ENCODE peak calls at places on chromosomes 16 and 17, in ten cellular contexts. One of them, this sample, is unnamed.

GRCh38 chr17:78395186-78395585 is 16.7 kb downstream of the PGS1 start:
- DNase-seq in stimulated activated CD8-positive, alpha-beta memory T cell treated with anti-CD3 and anti-CD28 coated beads, Interleukin-7, amount 100 ng/mL, for 1 hour: no peak
- DNase-seq in endodermal cell: no peak
- DNase-seq in GM04503: no peak
- DNase-seq in Peyer's patch: no peak
- DNase-seq in KBM-7: no peak
- DNase-seq in AG04449: no peak
- DNase-seq in iPS-NIHi11: no peak
- DNase-seq in breast epithelium: no peak
- DNase-seq in lower lobe of right lung: no peak
- DNase-seq in this sample: no peak

GRCh38 chr17:64020068-64020766 is at the start of gene ICAM2:
- DNase-seq in GM04503: no peak
- DNase-seq in lower lobe of right lung: peak; percentile 81
- DNase-seq in stimulated activated CD8-positive, alpha-beta memory T cell treated with anti-CD3 and anti-CD28 coated beads, Interleukin-7, amount 100 ng/mL, for 1 hour: peak; percentile 79
- DNase-seq in Peyer's patch: peak; percentile 96
- DNase-seq in iPS-NIHi11: no peak
- DNase-seq in breast epithelium: peak; percentile 66
- DNase-seq in AG04449: no peak
- DNase-seq in KBM-7: peak; percentile 93
- DNase-seq in endodermal cell: peak; percentile 56
- DNase-seq in this sample: no peak

GRCh38 chr16:50301626-50302471 is 35.5 kb downstream of the ADCY7 start:
- DNase-seq in breast epithelium: no peak
- DNase-seq in stimulated activated CD8-positive, alpha-beta memory T cell treated with anti-CD3 and anti-CD28 coated beads, Interleukin-7, amount 100 ng/mL, for 1 hour: no peak
- DNase-seq in lower lobe of right lung: peak; percentile 46
- DNase-seq in KBM-7: no peak
- DNase-seq in iPS-NIHi11: peak; percentile 30
- DNase-seq in GM04503: no peak
- DNase-seq in AG04449: peak; percentile 33
- DNase-seq in endodermal cell: peak; percentile 38
- DNase-seq in Peyer's patch: no peak
- DNase-seq in this sample: no peak

GRCh38 chr16:85555549-85556455 is 57.3 kb upstream of the GSE1 start:
- DNase-seq in lower lobe of right lung: peak; percentile 73
- DNase-seq in stimulated activated CD8-positive, alpha-beta memory T cell treated with anti-CD3 and anti-CD28 coated beads, Interleukin-7, amount 100 ng/mL, for 1 hour: no peak
- DNase-seq in AG04449: no peak
- DNase-seq in Peyer's patch: peak; percentile 68
- DNase-seq in endodermal cell: peak; percentile 87
- DNase-seq in breast epithelium: no peak
- DNase-seq in iPS-NIHi11: peak; percentile 75
- DNase-seq in KBM-7: peak; percentile 71
- DNase-seq in GM04503: no peak
- DNase-seq in this sample: no peak

GRCh38 chr17:35774499-35774898 is 13.8 kb downstream of the C17orf50 start:
- DNase-seq in GM04503: no peak
- DNase-seq in Peyer's patch: no peak
- DNase-seq in KBM-7: no peak
- DNase-seq in stimulated activated CD8-positive, alpha-beta memory T cell treated with anti-CD3 and anti-CD28 coated beads, Interleukin-7, amount 100 ng/mL, for 1 hour: no peak
- DNase-seq in iPS-NIHi11: no peak
- DNase-seq in breast epithelium: no peak
- DNase-seq in lower lobe of right lung: peak; percentile 63
- DNase-seq in AG04449: no peak
- DNase-seq in endodermal cell: peak; percentile 60
- DNase-seq in this sample: no peak

GRCh38 chr16:23061669-23062068 is 87.6 kb downstream of the USP31 start:
- DNase-seq in breast epithelium: no peak
- DNase-seq in AG04449: no peak
- DNase-seq in GM04503: no peak
- DNase-seq in iPS-NIHi11: no peak
- DNase-seq in KBM-7: no peak
- DNase-seq in endodermal cell: no peak
- DNase-seq in Peyer's patch: no peak
- DNase-seq in stimulated activated CD8-positive, alpha-beta memory T cell treated with anti-CD3 and anti-CD28 coated beads, Interleukin-7, amount 100 ng/mL, for 1 hour: no peak
- DNase-seq in lower lobe of right lung: no peak
- DNase-seq in this sample: no peak

GRCh38 chr16:80914379-80915078 is 92.2 kb downstream of the CMC2 start:
- DNase-seq in GM04503: no peak
- DNase-seq in endodermal cell: no peak
- DNase-seq in iPS-NIHi11: no peak
- DNase-seq in breast epithelium: no peak
- DNase-seq in stimulated activated CD8-positive, alpha-beta memory T cell treated with anti-CD3 and anti-CD28 coated beads, Interleukin-7, amount 100 ng/mL, for 1 hour: no peak
- DNase-seq in Peyer's patch: no peak
- DNase-seq in lower lobe of right lung: no peak
- DNase-seq in KBM-7: no peak
- DNase-seq in AG04449: no peak
- DNase-seq in this sample: no peak

GRCh38 chr16:48409839-48410610 is 24.8 kb upstream of the SIAH1 start:
- DNase-seq in stimulated activated CD8-positive, alpha-beta memory T cell treated with anti-CD3 and anti-CD28 coated beads, Interleukin-7, amount 100 ng/mL, for 1 hour: no peak
- DNase-seq in GM04503: peak; percentile 47
- DNase-seq in lower lobe of right lung: peak; percentile 49
- DNase-seq in breast epithelium: peak; percentile 24
- DNase-seq in KBM-7: no peak
- DNase-seq in Peyer's patch: no peak
- DNase-seq in iPS-NIHi11: peak; percentile 54
- DNase-seq in AG04449: peak; percentile 63
- DNase-seq in endodermal cell: no peak
- DNase-seq in this sample: no peak

GRCh38 chr16:46688101-46688656 is 799 bp downstream of the VPS35 start:
- DNase-seq in GM04503: no peak
- DNase-seq in iPS-NIHi11: no peak
- DNase-seq in breast epithelium: no peak
- DNase-seq in Peyer's patch: peak; percentile 62
- DNase-seq in AG04449: no peak
- DNase-seq in lower lobe of right lung: peak; percentile 76
- DNase-seq in endodermal cell: no peak
- DNase-seq in KBM-7: peak; percentile 82
- DNase-seq in stimulated activated CD8-positive, alpha-beta memory T cell treated with anti-CD3 and anti-CD28 coated beads, Interleukin-7, amount 100 ng/mL, for 1 hour: no peak
- DNase-seq in this sample: no peak

GRCh38 chr17:64343833-64344637 is 46.6 kb downstream of the PECAM1 start:
- DNase-seq in lower lobe of right lung: peak; percentile 82
- DNase-seq in AG04449: peak; percentile 24
- DNase-seq in stimulated activated CD8-positive, alpha-beta memory T cell treated with anti-CD3 and anti-CD28 coated beads, Interleukin-7, amount 100 ng/mL, for 1 hour: no peak
- DNase-seq in endodermal cell: peak; percentile 63
- DNase-seq in GM04503: peak; percentile 30
- DNase-seq in Peyer's patch: peak; percentile 19
- DNase-seq in breast epithelium: peak; percentile 57
- DNase-seq in KBM-7: no peak
- DNase-seq in iPS-NIHi11: peak; percentile 42
- DNase-seq in this sample: no peak

GRCh38 chr17:16027708-16028584 is 28.3 kb downstream of the TTC19 start:
- DNase-seq in endodermal cell: no peak
- DNase-seq in GM04503: peak; percentile 71
- DNase-seq in Peyer's patch: no peak
- DNase-seq in iPS-NIHi11: no peak
- DNase-seq in stimulated activated CD8-positive, alpha-beta memory T cell treated with anti-CD3 and anti-CD28 coated beads, Interleukin-7, amount 100 ng/mL, for 1 hour: no peak
- DNase-seq in AG04449: peak; percentile 76
- DNase-seq in lower lobe of right lung: no peak
- DNase-seq in breast epithelium: no peak
- DNase-seq in KBM-7: no peak
- DNase-seq in this sample: peak; percentile 50

GRCh38 chr16:25395528-25395927 is 137.9 kb upstream of the ZKSCAN2 start:
- DNase-seq in AG04449: no peak
- DNase-seq in stimulated activated CD8-positive, alpha-beta memory T cell treated with anti-CD3 and anti-CD28 coated beads, Interleukin-7, amount 100 ng/mL, for 1 hour: no peak
- DNase-seq in Peyer's patch: no peak
- DNase-seq in endodermal cell: no peak
- DNase-seq in iPS-NIHi11: peak; percentile 27
- DNase-seq in GM04503: no peak
- DNase-seq in KBM-7: peak; percentile 8
- DNase-seq in breast epithelium: no peak
- DNase-seq in lower lobe of right lung: no peak
- DNase-seq in this sample: no peak

GRCh38 chr17:31581022-31581483 is 189.6 kb downstream of the RAB11FIP4 start:
- DNase-seq in breast epithelium: peak; percentile 81
- DNase-seq in iPS-NIHi11: peak; percentile 58
- DNase-seq in KBM-7: no peak
- DNase-seq in lower lobe of right lung: peak; percentile 85
- DNase-seq in endodermal cell: no peak
- DNase-seq in stimulated activated CD8-positive, alpha-beta memory T cell treated with anti-CD3 and anti-CD28 coated beads, Interleukin-7, amount 100 ng/mL, for 1 hour: no peak
- DNase-seq in Peyer's patch: no peak
- DNase-seq in AG04449: no peak
- DNase-seq in GM04503: no peak
- DNase-seq in this sample: no peak

GRCh38 chr16:2235234-2235651 is 1.0 kb upstream of the DNASE1L2 start:
- DNase-seq in endodermal cell: no peak
- DNase-seq in stimulated activated CD8-positive, alpha-beta memory T cell treated with anti-CD3 and anti-CD28 coated beads, Interleukin-7, amount 100 ng/mL, for 1 hour: no peak
- DNase-seq in breast epithelium: no peak
- DNase-seq in KBM-7: no peak
- DNase-seq in GM04503: no peak
- DNase-seq in lower lobe of right lung: no peak
- DNase-seq in AG04449: no peak
- DNase-seq in iPS-NIHi11: no peak
- DNase-seq in Peyer's patch: no peak
- DNase-seq in this sample: no peak

GRCh38 chr16:29802416-29802935 is 3.9 kb upstream of the MAZ start:
- DNase-seq in endodermal cell: no peak
- DNase-seq in iPS-NIHi11: no peak
- DNase-seq in AG04449: no peak
- DNase-seq in stimulated activated CD8-positive, alpha-beta memory T cell treated with anti-CD3 and anti-CD28 coated beads, Interleukin-7, amount 100 ng/mL, for 1 hour: no peak
- DNase-seq in GM04503: no peak
- DNase-seq in Peyer's patch: no peak
- DNase-seq in KBM-7: no peak
- DNase-seq in breast epithelium: no peak
- DNase-seq in lower lobe of right lung: no peak
- DNase-seq in this sample: no peak

GRCh38 chr17:4406386-4406785 is 27.4 kb upstream of the SPNS3 start:
- DNase-seq in stimulated activated CD8-positive, alpha-beta memory T cell treated with anti-CD3 and anti-CD28 coated beads, Interleukin-7, amount 100 ng/mL, for 1 hour: no peak
- DNase-seq in breast epithelium: no peak
- DNase-seq in KBM-7: no peak
- DNase-seq in GM04503: no peak
- DNase-seq in AG04449: no peak
- DNase-seq in lower lobe of right lung: no peak
- DNase-seq in iPS-NIHi11: no peak
- DNase-seq in endodermal cell: no peak
- DNase-seq in Peyer's patch: no peak
- DNase-seq in this sample: no peak

GRCh38 chr16:23745263-23745662 is 9.6 kb upstream of the CHP2 start:
- DNase-seq in AG04449: no peak
- DNase-seq in endodermal cell: no peak
- DNase-seq in lower lobe of right lung: no peak
- DNase-seq in Peyer's patch: no peak
- DNase-seq in stimulated activated CD8-positive, alpha-beta memory T cell treated with anti-CD3 and anti-CD28 coated beads, Interleukin-7, amount 100 ng/mL, for 1 hour: no peak
- DNase-seq in GM04503: no peak
- DNase-seq in KBM-7: no peak
- DNase-seq in iPS-NIHi11: no peak
- DNase-seq in breast epithelium: no peak
- DNase-seq in this sample: no peak

GRCh38 chr16:30775381-30776099 is 11.5 kb downstream of the ZNF629 start:
- DNase-seq in stimulated activated CD8-positive, alpha-beta memory T cell treated with anti-CD3 and anti-CD28 coated beads, Interleukin-7, amount 100 ng/mL, for 1 hour: no peak
- DNase-seq in AG04449: no peak
- DNase-seq in lower lobe of right lung: peak; percentile 88
- DNase-seq in KBM-7: peak; percentile 83
- DNase-seq in GM04503: peak; percentile 46
- DNase-seq in endodermal cell: peak; percentile 95
- DNase-seq in breast epithelium: peak; percentile 74
- DNase-seq in iPS-NIHi11: peak; percentile 98
- DNase-seq in Peyer's patch: peak; percentile 49
- DNase-seq in this sample: peak; percentile 54

GRCh38 chr17:41537990-41538389 is 9.9 kb upstream of the KRT19 start:
- DNase-seq in stimulated activated CD8-positive, alpha-beta memory T cell treated with anti-CD3 and anti-CD28 coated beads, Interleukin-7, amount 100 ng/mL, for 1 hour: no peak
- DNase-seq in GM04503: no peak
- DNase-seq in endodermal cell: no peak
- DNase-seq in iPS-NIHi11: no peak
- DNase-seq in breast epithelium: peak; percentile 76
- DNase-seq in KBM-7: no peak
- DNase-seq in Peyer's patch: no peak
- DNase-seq in lower lobe of right lung: no peak
- DNase-seq in AG04449: no peak
- DNase-seq in this sample: no peak

GRCh38 chr17:78951967-78952551 is 26.9 kb upstream of the TIMP2 start:
- DNase-seq in GM04503: no peak
- DNase-seq in lower lobe of right lung: no peak
- DNase-seq in breast epithelium: no peak
- DNase-seq in Peyer's patch: no peak
- DNase-seq in iPS-NIHi11: no peak
- DNase-seq in stimulated activated CD8-positive, alpha-beta memory T cell treated with anti-CD3 and anti-CD28 coated beads, Interleukin-7, amount 100 ng/mL, for 1 hour: no peak
- DNase-seq in endodermal cell: no peak
- DNase-seq in KBM-7: no peak
- DNase-seq in AG04449: no peak
- DNase-seq in this sample: no peak

GRCh38 chr17:40922239-40922638 is 15.2 kb downstream of the KRT23 start:
- DNase-seq in endodermal cell: peak; percentile 71
- DNase-seq in KBM-7: peak; percentile 10
- DNase-seq in AG04449: peak; percentile 53
- DNase-seq in GM04503: peak; percentile 78
- DNase-seq in iPS-NIHi11: no peak
- DNase-seq in breast epithelium: peak; percentile 40
- DNase-seq in lower lobe of right lung: peak; percentile 53
- DNase-seq in stimulated activated CD8-positive, alpha-beta memory T cell treated with anti-CD3 and anti-CD28 coated beads, Interleukin-7, amount 100 ng/mL, for 1 hour: no peak
- DNase-seq in Peyer's patch: no peak
- DNase-seq in this sample: no peak

GRCh38 chr16:47917118-47917517 is 238.7 kb downstream of the ABCC12 start:
- DNase-seq in breast epithelium: no peak
- DNase-seq in GM04503: no peak
- DNase-seq in KBM-7: no peak
- DNase-seq in iPS-NIHi11: no peak
- DNase-seq in AG04449: no peak
- DNase-seq in lower lobe of right lung: no peak
- DNase-seq in stimulated activated CD8-positive, alpha-beta memory T cell treated with anti-CD3 and anti-CD28 coated beads, Interleukin-7, amount 100 ng/mL, for 1 hour: no peak
- DNase-seq in endodermal cell: no peak
- DNase-seq in Peyer's patch: no peak
- DNase-seq in this sample: no peak

GRCh38 chr17:15273141-15273793 is 8.1 kb upstream of the PMP22 start:
- DNase-seq in iPS-NIHi11: no peak
- DNase-seq in lower lobe of right lung: no peak
- DNase-seq in endodermal cell: no peak
- DNase-seq in GM04503: peak; percentile 97
- DNase-seq in KBM-7: no peak
- DNase-seq in Peyer's patch: no peak
- DNase-seq in stimulated activated CD8-positive, alpha-beta memory T cell treated with anti-CD3 and anti-CD28 coated beads, Interleukin-7, amount 100 ng/mL, for 1 hour: no peak
- DNase-seq in breast epithelium: no peak
- DNase-seq in AG04449: peak; percentile 93
- DNase-seq in this sample: peak; percentile 84

GRCh38 chr17:30821751-30822723 is 2.5 kb downstream of the CRLF3 start:
- DNase-seq in breast epithelium: no peak
- DNase-seq in AG04449: no peak
- DNase-seq in endodermal cell: no peak
- DNase-seq in stimulated activated CD8-positive, alpha-beta memory T cell treated with anti-CD3 and anti-CD28 coated beads, Interleukin-7, amount 100 ng/mL, for 1 hour: no peak
- DNase-seq in GM04503: no peak
- DNase-seq in lower lobe of right lung: no peak
- DNase-seq in iPS-NIHi11: no peak
- DNase-seq in Peyer's patch: no peak
- DNase-seq in KBM-7: no peak
- DNase-seq in this sample: no peak

GRCh38 chr17:17989081-17989480 is 16.4 kb downstream of the DRC3 start:
- DNase-seq in AG04449: no peak
- DNase-seq in GM04503: no peak
- DNase-seq in KBM-7: no peak
- DNase-seq in Peyer's patch: no peak
- DNase-seq in endodermal cell: peak; percentile 38
- DNase-seq in stimulated activated CD8-positive, alpha-beta memory T cell treated with anti-CD3 and anti-CD28 coated beads, Interleukin-7, amount 100 ng/mL, for 1 hour: no peak
- DNase-seq in breast epithelium: no peak
- DNase-seq in lower lobe of right lung: no peak
- DNase-seq in iPS-NIHi11: no peak
- DNase-seq in this sample: no peak

GRCh38 chr17:43396491-43397060 is 2.2 kb upstream of the ARL4D start:
- DNase-seq in AG04449: no peak
- DNase-seq in breast epithelium: no peak
- DNase-seq in GM04503: no peak
- DNase-seq in iPS-NIHi11: no peak
- DNase-seq in stimulated activated CD8-positive, alpha-beta memory T cell treated with anti-CD3 and anti-CD28 coated beads, Interleukin-7, amount 100 ng/mL, for 1 hour: no peak
- DNase-seq in endodermal cell: peak; percentile 52
- DNase-seq in lower lobe of right lung: no peak
- DNase-seq in KBM-7: no peak
- DNase-seq in Peyer's patch: no peak
- DNase-seq in this sample: no peak

GRCh38 chr17:7133424-7133823 is 18.8 kb upstream of the ASGR2 start:
- DNase-seq in lower lobe of right lung: peak; percentile 65
- DNase-seq in AG04449: no peak
- DNase-seq in Peyer's patch: peak; percentile 39
- DNase-seq in GM04503: no peak
- DNase-seq in breast epithelium: no peak
- DNase-seq in endodermal cell: peak; percentile 91
- DNase-seq in iPS-NIHi11: no peak
- DNase-seq in KBM-7: peak; percentile 52
- DNase-seq in stimulated activated CD8-positive, alpha-beta memory T cell treated with anti-CD3 and anti-CD28 coated beads, Interleukin-7, amount 100 ng/mL, for 1 hour: peak; percentile 10
- DNase-seq in this sample: no peak

GRCh38 chr16:86963600-86964575 is 353.3 kb downstream of the C16orf95 start:
- DNase-seq in breast epithelium: no peak
- DNase-seq in endodermal cell: no peak
- DNase-seq in AG04449: no peak
- DNase-seq in stimulated activated CD8-positive, alpha-beta memory T cell treated with anti-CD3 and anti-CD28 coated beads, Interleukin-7, amount 100 ng/mL, for 1 hour: no peak
- DNase-seq in Peyer's patch: no peak
- DNase-seq in iPS-NIHi11: no peak
- DNase-seq in KBM-7: no peak
- DNase-seq in GM04503: no peak
- DNase-seq in lower lobe of right lung: no peak
- DNase-seq in this sample: no peak

This sample was measured in smooth muscle cell of the brain vasculature.